ENCODE peak calls at places on chromosomes 7 and 10, in seven cellular contexts. One of them, this sample, is unnamed.
A peak's percentile ranks its signal among the peaks of the same experiment; 100 is the strongest.

GRCh38 chr7:80369321-80369720 is 142.5 kb downstream of the GNAT3 start:
- DNase-seq in fibroblast of the aortic adventitia: no peak
- DNase-seq in nephron progenitor cell: no peak
- DNase-seq in AG04449: no peak
- DNase-seq in kidney: no peak
- DNase-seq in sigmoid colon: no peak
- DNase-seq in cardiac muscle cell: no peak
- DNase-seq in this sample: no peak

GRCh38 chr10:65017523-65017922 is 1496.3 kb downstream of the REEP3 start:
- DNase-seq in cardiac muscle cell: no peak
- DNase-seq in nephron progenitor cell: no peak
- DNase-seq in kidney: no peak
- DNase-seq in AG04449: no peak
- DNase-seq in sigmoid colon: no peak
- DNase-seq in fibroblast of the aortic adventitia: no peak
- DNase-seq in this sample: no peak

GRCh38 chr10:101896466-101896865 is 52.9 kb upstream of the KCNIP2 start:
- DNase-seq in sigmoid colon: no peak
- DNase-seq in kidney: no peak
- DNase-seq in AG04449: no peak
- DNase-seq in nephron progenitor cell: no peak
- DNase-seq in cardiac muscle cell: no peak
- DNase-seq in fibroblast of the aortic adventitia: no peak
- DNase-seq in this sample: no peak

GRCh38 chr10:17616403-17617030 is 657 bp downstream of the HACD1 start:
- DNase-seq in nephron progenitor cell: peak; percentile 83
- DNase-seq in fibroblast of the aortic adventitia: peak; percentile 43
- DNase-seq in cardiac muscle cell: peak; percentile 74
- DNase-seq in kidney: peak; percentile 87
- DNase-seq in sigmoid colon: peak; percentile 90
- DNase-seq in AG04449: no peak
- DNase-seq in this sample: no peak

GRCh38 chr7:27409776-27410175 is 167.2 kb downstream of the EVX1 start:
- DNase-seq in cardiac muscle cell: peak; percentile 14
- DNase-seq in nephron progenitor cell: no peak
- DNase-seq in AG04449: no peak
- DNase-seq in sigmoid colon: no peak
- DNase-seq in fibroblast of the aortic adventitia: no peak
- DNase-seq in kidney: no peak
- DNase-seq in this sample: no peak

GRCh38 chr7:95822717-95823116 is 50.4 kb downstream of the DYNC1I1 start:
- DNase-seq in sigmoid colon: no peak
- DNase-seq in nephron progenitor cell: no peak
- DNase-seq in kidney: no peak
- DNase-seq in fibroblast of the aortic adventitia: no peak
- DNase-seq in cardiac muscle cell: no peak
- DNase-seq in AG04449: no peak
- DNase-seq in this sample: no peak

GRCh38 chr7:81462672-81463071 is 307.2 kb downstream of the HGF start:
- DNase-seq in cardiac muscle cell: peak; percentile 37
- DNase-seq in sigmoid colon: no peak
- DNase-seq in kidney: no peak
- DNase-seq in AG04449: no peak
- DNase-seq in fibroblast of the aortic adventitia: peak; percentile 31
- DNase-seq in nephron progenitor cell: no peak
- DNase-seq in this sample: no peak

GRCh38 chr10:117221156-117221711 is 19.7 kb upstream of the SLC18A2 start:
- DNase-seq in nephron progenitor cell: no peak
- DNase-seq in fibroblast of the aortic adventitia: peak; percentile 24
- DNase-seq in sigmoid colon: peak; percentile 34
- DNase-seq in AG04449: no peak
- DNase-seq in cardiac muscle cell: peak; percentile 6
- DNase-seq in kidney: no peak
- DNase-seq in this sample: no peak

GRCh38 chr10:103514244-103514643 is 20.7 kb downstream of the NEURL1 start:
- DNase-seq in nephron progenitor cell: no peak
- DNase-seq in fibroblast of the aortic adventitia: no peak
- DNase-seq in sigmoid colon: no peak
- DNase-seq in cardiac muscle cell: no peak
- DNase-seq in AG04449: no peak
- DNase-seq in kidney: peak; percentile 39
- DNase-seq in this sample: no peak

GRCh38 chr7:1419688-1420087 is 39.6 kb downstream of the MICALL2 start:
- DNase-seq in cardiac muscle cell: no peak
- DNase-seq in fibroblast of the aortic adventitia: no peak
- DNase-seq in sigmoid colon: no peak
- DNase-seq in AG04449: no peak
- DNase-seq in kidney: no peak
- DNase-seq in nephron progenitor cell: no peak
- DNase-seq in this sample: no peak

GRCh38 chr7:104625956-104626355 is 297.6 kb downstream of the LHFPL3 start:
- DNase-seq in cardiac muscle cell: no peak
- DNase-seq in nephron progenitor cell: no peak
- DNase-seq in sigmoid colon: no peak
- DNase-seq in AG04449: no peak
- DNase-seq in fibroblast of the aortic adventitia: no peak
- DNase-seq in kidney: no peak
- DNase-seq in this sample: no peak

GRCh38 chr10:53808677-53809076 is 992.4 kb downstream of the PCDH15 start:
- DNase-seq in nephron progenitor cell: no peak
- DNase-seq in cardiac muscle cell: no peak
- DNase-seq in AG04449: no peak
- DNase-seq in kidney: no peak
- DNase-seq in fibroblast of the aortic adventitia: no peak
- DNase-seq in sigmoid colon: no peak
- DNase-seq in this sample: no peak

GRCh38 chr7:20894806-20895205 is 108.1 kb upstream of the SP8 start:
- DNase-seq in kidney: no peak
- DNase-seq in fibroblast of the aortic adventitia: no peak
- DNase-seq in cardiac muscle cell: no peak
- DNase-seq in sigmoid colon: no peak
- DNase-seq in nephron progenitor cell: no peak
- DNase-seq in AG04449: no peak
- DNase-seq in this sample: no peak

GRCh38 chr10:31520982-31521381 is 202.0 kb downstream of the ZEB1 start:
- DNase-seq in AG04449: no peak
- DNase-seq in sigmoid colon: no peak
- DNase-seq in cardiac muscle cell: no peak
- DNase-seq in kidney: no peak
- DNase-seq in nephron progenitor cell: no peak
- DNase-seq in fibroblast of the aortic adventitia: no peak
- DNase-seq in this sample: no peak

GRCh38 chr10:72242675-72243074 is 26.6 kb upstream of the ASCC1 start:
- DNase-seq in kidney: peak; percentile 80
- DNase-seq in cardiac muscle cell: peak; percentile 98
- DNase-seq in nephron progenitor cell: no peak
- DNase-seq in sigmoid colon: peak; percentile 88
- DNase-seq in AG04449: no peak
- DNase-seq in fibroblast of the aortic adventitia: peak; percentile 64
- DNase-seq in this sample: no peak

GRCh38 chr10:60778978-60779668 is 845 bp downstream of the CDK1 start:
- DNase-seq in AG04449: no peak
- DNase-seq in cardiac muscle cell: no peak
- DNase-seq in fibroblast of the aortic adventitia: peak; percentile 13
- DNase-seq in kidney: no peak
- DNase-seq in nephron progenitor cell: no peak
- DNase-seq in sigmoid colon: no peak
- DNase-seq in this sample: no peak

GRCh38 chr10:107859065-107859464 is 694.6 kb upstream of the SORCS1 start:
- DNase-seq in kidney: no peak
- DNase-seq in AG04449: no peak
- DNase-seq in cardiac muscle cell: no peak
- DNase-seq in fibroblast of the aortic adventitia: no peak
- DNase-seq in nephron progenitor cell: no peak
- DNase-seq in sigmoid colon: no peak
- DNase-seq in this sample: no peak

GRCh38 chr7:1818581-1819200 is 148.6 kb downstream of the ELFN1 start:
- DNase-seq in kidney: peak; percentile 57
- DNase-seq in sigmoid colon: peak; percentile 40
- DNase-seq in nephron progenitor cell: no peak
- DNase-seq in fibroblast of the aortic adventitia: no peak
- DNase-seq in AG04449: no peak
- DNase-seq in cardiac muscle cell: no peak
- DNase-seq in this sample: no peak

GRCh38 chr10:102633848-102634247 is 10.4 kb upstream of the TRIM8 start:
- DNase-seq in kidney: peak; percentile 71
- DNase-seq in nephron progenitor cell: no peak
- DNase-seq in sigmoid colon: no peak
- DNase-seq in fibroblast of the aortic adventitia: no peak
- DNase-seq in AG04449: no peak
- DNase-seq in cardiac muscle cell: no peak
- DNase-seq in this sample: no peak

GRCh38 chr10:130192276-130192848 is 56.2 kb downstream of the GLRX3 start:
- DNase-seq in AG04449: no peak
- DNase-seq in nephron progenitor cell: no peak
- DNase-seq in fibroblast of the aortic adventitia: no peak
- DNase-seq in kidney: no peak
- DNase-seq in cardiac muscle cell: no peak
- DNase-seq in sigmoid colon: no peak
- DNase-seq in this sample: no peak

DNA sequence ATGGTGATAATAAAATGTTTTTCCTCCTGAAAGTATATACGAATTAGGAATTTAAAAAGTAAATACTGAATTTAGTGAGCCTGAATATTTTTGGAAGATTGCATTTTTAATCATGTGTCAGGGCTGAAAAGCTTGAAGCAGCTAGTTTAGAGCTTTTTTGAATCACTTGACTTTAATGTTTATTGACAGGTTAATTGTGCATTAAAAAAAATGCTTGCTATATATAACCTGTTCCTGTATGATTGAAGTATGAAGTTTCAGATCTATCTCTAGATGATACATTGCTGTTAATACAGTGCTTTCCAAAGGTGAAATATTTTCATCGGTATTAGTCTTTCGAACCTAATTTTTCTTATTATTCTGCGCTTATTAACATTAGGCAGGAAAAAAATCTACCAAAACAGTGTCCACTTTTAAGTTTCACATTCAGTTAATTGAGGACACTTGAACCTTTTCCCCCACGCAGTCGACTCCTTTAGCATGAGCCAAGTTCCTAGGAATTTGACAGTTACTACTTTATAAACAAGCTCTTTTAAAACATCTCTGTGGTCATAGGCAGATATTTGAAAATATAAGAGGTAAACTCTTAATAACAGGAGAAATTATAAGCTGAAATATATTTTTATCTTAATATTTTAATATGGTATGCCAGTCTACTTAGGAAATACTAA is 187.1 kb downstream of the MLLT10 start:
- DNase-seq in nephron progenitor cell: no peak
- DNase-seq in kidney: no peak
- DNase-seq in AG04449: no peak
- DNase-seq in fibroblast of the aortic adventitia: no peak
- DNase-seq in cardiac muscle cell: no peak
- DNase-seq in sigmoid colon: no peak
- DNase-seq in this sample: no peak
- TF ChIP-seq CTCF in nephron progenitor cell: no peak
- TF ChIP-seq CTCF in kidney: no peak
- TF ChIP-seq CTCF in AG04449: no peak
- TF ChIP-seq CTCF in fibroblast of the aortic adventitia: no peak
- TF ChIP-seq CTCF in cardiac muscle cell: no peak
- TF ChIP-seq CTCF in sigmoid colon: no peak
- TF ChIP-seq CTCF in this sample: no peak

GRCh38 chr10:90992462-90992861 is 71.6 kb upstream of the ANKRD1 start:
- DNase-seq in nephron progenitor cell: no peak
- DNase-seq in sigmoid colon: no peak
- DNase-seq in cardiac muscle cell: no peak
- DNase-seq in kidney: no peak
- DNase-seq in fibroblast of the aortic adventitia: no peak
- DNase-seq in AG04449: no peak
- DNase-seq in this sample: no peak
- TF ChIP-seq CTCF in nephron progenitor cell: no peak
- TF ChIP-seq CTCF in sigmoid colon: no peak
- TF ChIP-seq CTCF in cardiac muscle cell: no peak
- TF ChIP-seq CTCF in kidney: no peak
- TF ChIP-seq CTCF in fibroblast of the aortic adventitia: no peak
- TF ChIP-seq CTCF in AG04449: no peak
- TF ChIP-seq CTCF in this sample: no peak

GRCh38 chr7:138979226-138979979 is 1.8 kb downstream of the KIAA1549 start:
- DNase-seq in fibroblast of the aortic adventitia: peak; percentile 17
- DNase-seq in cardiac muscle cell: peak; percentile 27
- DNase-seq in sigmoid colon: no peak
- DNase-seq in kidney: no peak
- DNase-seq in nephron progenitor cell: no peak
- DNase-seq in AG04449: no peak
- DNase-seq in this sample: no peak

GRCh38 chr7:138980575-138981285 is 459 bp downstream of the KIAA1549 start:
- DNase-seq in sigmoid colon: no peak
- DNase-seq in fibroblast of the aortic adventitia: peak; percentile 10
- DNase-seq in cardiac muscle cell: no peak
- DNase-seq in AG04449: no peak
- DNase-seq in nephron progenitor cell: peak; percentile 14
- DNase-seq in kidney: peak; percentile 78
- DNase-seq in this sample: no peak

GRCh38 chr7:138979988-138980574 is 1.1 kb downstream of the KIAA1549 start:
- DNase-seq in nephron progenitor cell: peak; percentile 19
- DNase-seq in AG04449: no peak
- DNase-seq in kidney: no peak
- DNase-seq in fibroblast of the aortic adventitia: peak; percentile 26
- DNase-seq in sigmoid colon: no peak
- DNase-seq in cardiac muscle cell: peak; percentile 2
- DNase-seq in this sample: no peak

GRCh38 chr7:138982204-138982623 is 1.0 kb upstream of the KIAA1549 start:
- DNase-seq in nephron progenitor cell: no peak
- DNase-seq in kidney: no peak
- DNase-seq in sigmoid colon: no peak
- DNase-seq in AG04449: no peak
- DNase-seq in cardiac muscle cell: peak; percentile 17
- DNase-seq in fibroblast of the aortic adventitia: peak; percentile 16
- DNase-seq in this sample: no peak

GRCh38 chr7:138981332-138982203 is at the start of gene KIAA1549:
- DNase-seq in AG04449: no peak
- DNase-seq in sigmoid colon: peak; percentile 70
- DNase-seq in nephron progenitor cell: peak; percentile 84
- DNase-seq in kidney: peak; percentile 84
- DNase-seq in cardiac muscle cell: peak; percentile 76
- DNase-seq in fibroblast of the aortic adventitia: peak; percentile 48
- DNase-seq in this sample: peak; percentile 60
- TF ChIP-seq CTCF in AG04449: no peak
- TF ChIP-seq CTCF in sigmoid colon: no peak
- TF ChIP-seq CTCF in nephron progenitor cell: no peak
- TF ChIP-seq CTCF in kidney: peak; percentile 44
- TF ChIP-seq CTCF in cardiac muscle cell: no peak
- TF ChIP-seq CTCF in fibroblast of the aortic adventitia: no peak
- TF ChIP-seq CTCF in this sample: peak; percentile 45

DNA sequence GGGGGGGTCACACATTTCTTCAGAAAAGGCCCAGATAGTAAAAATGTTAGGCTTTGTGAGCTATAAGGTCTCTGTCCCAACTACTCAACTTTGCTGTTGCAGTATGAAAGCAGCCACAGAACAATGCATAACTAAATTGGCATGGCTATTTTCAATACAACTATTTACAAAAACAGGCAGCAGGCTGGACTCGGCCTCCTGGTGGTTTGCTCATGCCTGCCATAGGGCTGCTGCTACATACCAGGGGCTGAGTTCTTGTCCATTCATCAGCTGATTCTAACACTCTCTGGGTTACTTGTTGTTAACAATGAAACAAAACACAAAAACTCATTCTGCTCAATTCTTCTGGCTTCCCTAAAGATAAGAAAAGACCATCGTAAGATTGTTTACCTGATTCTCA is 109.4 kb upstream of the ADAM12 start:
- DNase-seq in kidney: no peak
- DNase-seq in nephron progenitor cell: no peak
- DNase-seq in cardiac muscle cell: no peak
- DNase-seq in fibroblast of the aortic adventitia: no peak
- DNase-seq in AG04449: no peak
- DNase-seq in sigmoid colon: no peak
- DNase-seq in this sample: no peak
- TF ChIP-seq CTCF in kidney: no peak
- TF ChIP-seq CTCF in nephron progenitor cell: no peak
- TF ChIP-seq CTCF in cardiac muscle cell: no peak
- TF ChIP-seq CTCF in fibroblast of the aortic adventitia: no peak
- TF ChIP-seq CTCF in AG04449: peak; percentile 12
- TF ChIP-seq CTCF in sigmoid colon: no peak
- TF ChIP-seq CTCF in this sample: no peak